ENCODE peak calls at places on chromosomes 7 and 10, in ten cellular contexts. Y, J, C, Q, N, X, L, E, D and A are unnamed samples.

GRCh38 chr10:52283174-52283573 is 30.9 kb upstream of the DKK1 start:
- DNase-seq in Y (no peak), J (peak; percentile 31), C (no peak), Q (peak; percentile 76), N (no peak), X (no peak), L (no peak), E (no peak), D (no peak), A (no peak)

GRCh38 chr10:68088744-68089143 is 13.7 kb upstream of the HERC4 start:
- DNase-seq in Y (no peak), J (peak; percentile 87), C (no peak), Q (peak; percentile 43), N (no peak), X (no peak), L (no peak), E (no peak), D (no peak), A (no peak)

GRCh38 chr10:36331121-36331520 is 689.0 kb upstream of the FZD8 start:
- DNase-seq in Y (no peak), J (no peak), C (no peak), Q (no peak), N (no peak), X (no peak), L (no peak), E (no peak), D (no peak), A (no peak)

GRCh38 chr10:11551915-11552602 is 59.4 kb downstream of the USP6NL start:
- DNase-seq in Y (no peak), J (peak; percentile 97), C (no peak), Q (peak; percentile 93), N (no peak), X (peak; percentile 77), L (no peak), E (no peak), D (no peak), A (no peak)

GRCh38 chr10:96044686-96045085 is 1.3 kb downstream of the CCNJ start:
- DNase-seq in Y (no peak), J (peak; percentile 70), C (no peak), Q (peak; percentile 67), N (no peak), X (peak; percentile 48), L (no peak), E (no peak), D (no peak), A (no peak)

GRCh38 chr10:13703997-13704536 is 117.3 kb downstream of the PRPF18 start:
- DNase-seq in Y (no peak), J (no peak), C (no peak), Q (no peak), N (no peak), X (no peak), L (no peak), E (no peak), D (no peak), A (no peak)

GRCh38 chr7:70318511-70318910 is 720.2 kb downstream of the AUTS2 start:
- DNase-seq in Y (no peak), J (no peak), C (no peak), Q (no peak), N (no peak), X (no peak), L (no peak), E (no peak), D (no peak), A (no peak)

GRCh38 chr10:30115391-30116253 is 56.2 kb upstream of the JCAD start:
- DNase-seq in Y (no peak), J (peak; percentile 23), C (no peak), Q (no peak), N (no peak), X (no peak), L (no peak), E (no peak), D (no peak), A (no peak)

GRCh38 chr10:5564537-5565204 is 39.9 kb downstream of the CALML3 start:
- DNase-seq in Y (no peak), J (no peak), C (no peak), Q (peak; percentile 7), N (no peak), X (no peak), L (no peak), E (peak; percentile 6), D (peak; percentile 26), A (no peak)

GRCh38 chr10:118840071-118840775 is 85.5 kb upstream of the CACUL1 start:
- DNase-seq in Y (no peak), J (no peak), C (no peak), Q (peak; percentile 73), N (no peak), X (no peak), L (no peak), E (peak; percentile 23), D (no peak), A (no peak)

GRCh38 chr7:80087768-80088170 is 46.9 kb upstream of the GNAI1 start:
- DNase-seq in Y (no peak), J (no peak), C (no peak), Q (no peak), N (no peak), X (no peak), L (no peak), E (no peak), D (no peak), A (no peak)

GRCh38 chr10:4270116-4270515 is 485.1 kb upstream of the KLF6 start:
- DNase-seq in Y (no peak), J (peak; percentile 92), C (no peak), Q (peak; percentile 95), N (no peak), X (no peak), L (no peak), E (no peak), D (no peak), A (no peak)

GRCh38 chr7:14714161-14714728 is 188.3 kb downstream of the DGKB start:
- DNase-seq in Y (no peak), J (no peak), C (no peak), Q (peak; percentile 14), N (no peak), X (no peak), L (peak; percentile 27), E (no peak), D (no peak), A (no peak)

GRCh38 chr7:159226303-159226702 is 81.6 kb upstream of the VIPR2 start:
- DNase-seq in Y (no peak), J (no peak), C (no peak), Q (no peak), N (no peak), X (no peak), L (no peak), E (no peak), D (no peak), A (no peak)

GRCh38 chr10:124010563-124011131 is 82.8 kb downstream of the CHST15 start:
- DNase-seq in Y (peak; percentile 70), J (no peak), C (no peak), Q (no peak), N (no peak), X (no peak), L (peak; percentile 48), E (peak; percentile 59), D (no peak), A (no peak)

GRCh38 chr10:120184547-120185337 is 272.3 kb upstream of the PLPP4 start:
- DNase-seq in Y (no peak), J (no peak), C (no peak), Q (no peak), N (no peak), X (no peak), L (no peak), E (no peak), D (no peak), A (no peak)
- TF ChIP-seq CTCF in Y (no peak), J (no peak), C (no peak), Q (no peak), N (no peak), X (no peak), L (no peak), E (no peak), D (no peak), A (no peak)

GRCh38 chr10:87054373-87055295 is 34.5 kb downstream of the FAM25A start:
- DNase-seq in Y (no peak), J (peak; percentile 85), C (no peak), Q (peak; percentile 68), N (no peak), X (peak; percentile 41), L (no peak), E (no peak), D (no peak), A (no peak)
- TF ChIP-seq CTCF in Y (no peak), J (peak; percentile 46), C (no peak), Q (peak; percentile 57), N (peak; percentile 21), X (peak; percentile 74), L (no peak), E (no peak), D (no peak), A (peak; percentile 13)

GRCh38 chr10:117684673-117685211 is 142.2 kb downstream of the EMX2 start:
- DNase-seq in Y (no peak), J (no peak), C (no peak), Q (no peak), N (no peak), X (no peak), L (no peak), E (peak; percentile 35), D (no peak), A (no peak)
- TF ChIP-seq CTCF in Y (no peak), J (no peak), C (no peak), Q (no peak), N (no peak), X (no peak), L (no peak), E (no peak), D (peak; percentile 35), A (no peak)

GRCh38 chr7:154910977-154911376 is 91.9 kb downstream of the PAXIP1 start:
- DNase-seq in Y (no peak), J (no peak), C (no peak), Q (no peak), N (no peak), X (no peak), L (no peak), E (no peak), D (no peak), A (no peak)

GRCh38 chr7:154911411-154911810 is 91.5 kb downstream of the PAXIP1 start:
- DNase-seq in Y (no peak), J (no peak), C (no peak), Q (no peak), N (no peak), X (no peak), L (no peak), E (no peak), D (no peak), A (no peak)

GRCh38 chr7:154910125-154910524 is 92.8 kb downstream of the PAXIP1 start:
- DNase-seq in Y (no peak), J (no peak), C (no peak), Q (no peak), N (no peak), X (no peak), L (no peak), E (no peak), D (no peak), A (no peak)

GRCh38 chr7:154912921-154913644 is 89.8 kb downstream of the PAXIP1 start:
- DNase-seq in Y (no peak), J (no peak), C (no peak), Q (no peak), N (no peak), X (no peak), L (no peak), E (no peak), D (peak; percentile 3), A (no peak)

DNA sequence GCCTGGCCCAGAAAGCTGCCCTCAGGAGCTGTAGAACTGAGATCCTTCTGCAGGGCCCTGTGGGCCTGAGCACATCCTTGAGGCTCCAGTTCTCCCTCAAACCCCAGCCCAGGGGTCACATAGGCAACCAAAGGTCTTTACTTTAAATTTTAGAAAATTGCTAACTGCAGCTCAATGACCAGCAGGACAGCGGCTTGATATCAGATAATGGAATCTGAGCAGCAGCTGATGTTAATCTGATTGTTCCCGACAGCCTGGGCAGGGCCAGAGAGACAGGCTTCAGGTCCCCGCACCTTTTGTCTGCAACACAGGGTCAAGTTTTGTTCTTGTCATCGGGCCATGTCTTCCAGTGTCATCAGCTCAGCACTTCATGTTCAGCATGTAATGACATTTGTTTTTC is 91.1 kb downstream of the PAXIP1 start:
- DNase-seq in Y (no peak), J (no peak), C (no peak), Q (no peak), N (no peak), X (no peak), L (no peak), E (no peak), D (no peak), A (no peak)
- TF ChIP-seq CTCF in Y (no peak), J (no peak), C (no peak), Q (no peak), N (no peak), X (no peak), L (no peak), E (no peak), D (no peak), A (no peak)